ENCODE peak calls at places on chromosomes 7 and 10, in eight cellular contexts. One of them, this sample, is unnamed.

GRCh38 chr10:79382491-79382941 is 35.2 kb downstream of the PPIF start:
- DNase-seq in OCI-LY7: no peak
- DNase-seq in WTC11: no peak
- DNase-seq in IMR-90: no peak
- DNase-seq in fibroblast of the aortic adventitia: no peak
- DNase-seq in brain microvascular endothelial cell: no peak
- DNase-seq in cardiac muscle cell: no peak
- DNase-seq in HFFc6: no peak
- DNase-seq in this sample: no peak

GRCh38 chr7:44394636-44395035 is 69.2 kb upstream of the CAMK2B start:
- DNase-seq in IMR-90: no peak
- DNase-seq in WTC11: no peak
- DNase-seq in cardiac muscle cell: no peak
- DNase-seq in OCI-LY7: no peak
- DNase-seq in brain microvascular endothelial cell: no peak
- DNase-seq in HFFc6: no peak
- DNase-seq in fibroblast of the aortic adventitia: no peak
- DNase-seq in this sample: no peak

GRCh38 chr7:96246972-96247371 is 74.9 kb downstream of the SLC25A13 start:
- DNase-seq in OCI-LY7: no peak
- DNase-seq in fibroblast of the aortic adventitia: no peak
- DNase-seq in IMR-90: no peak
- DNase-seq in HFFc6: no peak
- DNase-seq in brain microvascular endothelial cell: no peak
- DNase-seq in WTC11: no peak
- DNase-seq in cardiac muscle cell: no peak
- DNase-seq in this sample: no peak

GRCh38 chr7:108004220-108005142 is 1.5 kb upstream of the LAMB1 start:
- DNase-seq in IMR-90: peak; percentile 70
- DNase-seq in HFFc6: peak; percentile 54
- DNase-seq in WTC11: peak; percentile 29
- DNase-seq in fibroblast of the aortic adventitia: peak; percentile 77
- DNase-seq in brain microvascular endothelial cell: peak; percentile 48
- DNase-seq in cardiac muscle cell: peak; percentile 90
- DNase-seq in OCI-LY7: no peak
- DNase-seq in this sample: no peak

GRCh38 chr10:119337223-119337622 is 129.9 kb downstream of the GRK5 start:
- DNase-seq in IMR-90: no peak
- DNase-seq in OCI-LY7: no peak
- DNase-seq in HFFc6: no peak
- DNase-seq in fibroblast of the aortic adventitia: no peak
- DNase-seq in brain microvascular endothelial cell: no peak
- DNase-seq in WTC11: no peak
- DNase-seq in cardiac muscle cell: no peak
- DNase-seq in this sample: no peak

GRCh38 chr7:50666124-50666496 is 100.9 kb upstream of the DDC start:
- DNase-seq in brain microvascular endothelial cell: no peak
- DNase-seq in HFFc6: no peak
- DNase-seq in fibroblast of the aortic adventitia: no peak
- DNase-seq in IMR-90: no peak
- DNase-seq in WTC11: no peak
- DNase-seq in cardiac muscle cell: no peak
- DNase-seq in OCI-LY7: no peak
- DNase-seq in this sample: no peak

GRCh38 chr10:16964571-16965241 is 147.5 kb upstream of the RSU1 start:
- DNase-seq in cardiac muscle cell: peak; percentile 39
- DNase-seq in IMR-90: no peak
- DNase-seq in fibroblast of the aortic adventitia: no peak
- DNase-seq in brain microvascular endothelial cell: no peak
- DNase-seq in OCI-LY7: no peak
- DNase-seq in WTC11: no peak
- DNase-seq in HFFc6: no peak
- DNase-seq in this sample: no peak

GRCh38 chr7:82840061-82840460 is 322.6 kb downstream of the PCLO start:
- DNase-seq in OCI-LY7: no peak
- DNase-seq in brain microvascular endothelial cell: no peak
- DNase-seq in IMR-90: no peak
- DNase-seq in fibroblast of the aortic adventitia: no peak
- DNase-seq in cardiac muscle cell: no peak
- DNase-seq in WTC11: no peak
- DNase-seq in HFFc6: no peak
- DNase-seq in this sample: no peak

GRCh38 chr7:63899691-63900393 is 98.8 kb upstream of the ZNF722 start:
- DNase-seq in brain microvascular endothelial cell: no peak
- DNase-seq in cardiac muscle cell: no peak
- DNase-seq in HFFc6: no peak
- DNase-seq in fibroblast of the aortic adventitia: no peak
- DNase-seq in IMR-90: no peak
- DNase-seq in WTC11: no peak
- DNase-seq in OCI-LY7: no peak
- DNase-seq in this sample: no peak

GRCh38 chr10:79400567-79401004 is 44.8 kb downstream of the ZCCHC24 start:
- DNase-seq in OCI-LY7: peak; percentile 51
- DNase-seq in cardiac muscle cell: peak; percentile 57
- DNase-seq in IMR-90: no peak
- DNase-seq in brain microvascular endothelial cell: no peak
- DNase-seq in HFFc6: no peak
- DNase-seq in WTC11: peak; percentile 71
- DNase-seq in fibroblast of the aortic adventitia: no peak
- DNase-seq in this sample: peak; percentile 55

GRCh38 chr7:155796381-155797261 is 15.6 kb downstream of the SHH start:
- DNase-seq in cardiac muscle cell: peak; percentile 57
- DNase-seq in brain microvascular endothelial cell: peak; percentile 18
- DNase-seq in HFFc6: no peak
- DNase-seq in fibroblast of the aortic adventitia: peak; percentile 34
- DNase-seq in OCI-LY7: peak; percentile 44
- DNase-seq in WTC11: peak; percentile 83
- DNase-seq in IMR-90: no peak
- DNase-seq in this sample: peak; percentile 81

GRCh38 chr7:31172071-31172470 is 120.0 kb downstream of the ADCYAP1R1 start:
- DNase-seq in IMR-90: no peak
- DNase-seq in WTC11: no peak
- DNase-seq in fibroblast of the aortic adventitia: no peak
- DNase-seq in brain microvascular endothelial cell: no peak
- DNase-seq in cardiac muscle cell: no peak
- DNase-seq in HFFc6: no peak
- DNase-seq in OCI-LY7: no peak
- DNase-seq in this sample: no peak

GRCh38 chr10:100057948-100058347 is 23.7 kb downstream of the CPN1 start:
- DNase-seq in HFFc6: no peak
- DNase-seq in WTC11: no peak
- DNase-seq in fibroblast of the aortic adventitia: no peak
- DNase-seq in brain microvascular endothelial cell: no peak
- DNase-seq in cardiac muscle cell: no peak
- DNase-seq in OCI-LY7: no peak
- DNase-seq in IMR-90: no peak
- DNase-seq in this sample: no peak

GRCh38 chr7:22860337-22860736 is 37.7 kb upstream of the TOMM7 start:
- DNase-seq in IMR-90: no peak
- DNase-seq in OCI-LY7: no peak
- DNase-seq in HFFc6: no peak
- DNase-seq in WTC11: no peak
- DNase-seq in brain microvascular endothelial cell: no peak
- DNase-seq in fibroblast of the aortic adventitia: peak; percentile 64
- DNase-seq in cardiac muscle cell: no peak
- DNase-seq in this sample: no peak

DNA sequence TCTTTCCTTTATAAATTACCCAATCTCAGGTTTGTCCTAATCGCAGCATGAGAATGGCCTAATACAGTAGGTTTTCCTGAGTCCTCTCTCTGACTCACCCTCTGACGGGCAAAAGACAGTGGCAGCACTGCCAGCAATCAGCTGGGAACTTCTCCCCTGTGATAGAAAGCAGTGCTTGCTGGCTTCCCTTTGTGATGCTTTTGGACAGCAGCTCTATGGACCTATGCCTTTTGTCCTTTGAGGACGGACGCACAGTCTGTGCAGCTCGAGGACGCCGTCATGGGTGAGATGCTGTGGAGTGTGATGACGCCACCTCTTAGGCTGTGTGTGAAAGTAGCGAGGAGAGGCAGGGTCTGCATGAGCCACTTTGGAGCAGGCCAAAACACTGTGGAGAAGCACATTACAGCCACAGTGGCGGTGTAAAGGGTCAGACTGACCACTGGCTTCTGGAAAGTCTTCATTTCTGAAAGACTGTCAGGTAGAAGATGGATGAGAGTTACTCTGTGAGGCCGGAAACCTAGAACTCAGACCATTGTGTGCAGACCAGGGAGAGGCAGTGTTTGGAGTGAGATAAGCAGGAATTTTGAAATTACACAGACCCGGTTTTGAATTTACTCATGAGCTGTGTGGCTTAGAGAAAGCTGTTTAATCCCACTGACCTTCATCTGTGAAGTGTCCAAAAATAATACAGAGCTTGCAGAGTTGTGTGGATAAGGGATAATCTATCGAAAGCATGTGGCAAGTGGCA is 69.0 kb downstream of the KIAA1217 start:
- DNase-seq in OCI-LY7: no peak
- DNase-seq in brain microvascular endothelial cell: no peak
- DNase-seq in HFFc6: no peak
- DNase-seq in cardiac muscle cell: peak; percentile 58
- DNase-seq in fibroblast of the aortic adventitia: peak; percentile 92
- DNase-seq in WTC11: no peak
- DNase-seq in IMR-90: no peak
- DNase-seq in this sample: no peak
- TF ChIP-seq CTCF in OCI-LY7: no peak
- TF ChIP-seq CTCF in brain microvascular endothelial cell: no peak
- TF ChIP-seq CTCF in HFFc6: no peak
- TF ChIP-seq CTCF in cardiac muscle cell: no peak
- TF ChIP-seq CTCF in fibroblast of the aortic adventitia: no peak
- TF ChIP-seq CTCF in WTC11: no peak
- TF ChIP-seq CTCF in IMR-90: no peak
- TF ChIP-seq CTCF in this sample: no peak

DNA sequence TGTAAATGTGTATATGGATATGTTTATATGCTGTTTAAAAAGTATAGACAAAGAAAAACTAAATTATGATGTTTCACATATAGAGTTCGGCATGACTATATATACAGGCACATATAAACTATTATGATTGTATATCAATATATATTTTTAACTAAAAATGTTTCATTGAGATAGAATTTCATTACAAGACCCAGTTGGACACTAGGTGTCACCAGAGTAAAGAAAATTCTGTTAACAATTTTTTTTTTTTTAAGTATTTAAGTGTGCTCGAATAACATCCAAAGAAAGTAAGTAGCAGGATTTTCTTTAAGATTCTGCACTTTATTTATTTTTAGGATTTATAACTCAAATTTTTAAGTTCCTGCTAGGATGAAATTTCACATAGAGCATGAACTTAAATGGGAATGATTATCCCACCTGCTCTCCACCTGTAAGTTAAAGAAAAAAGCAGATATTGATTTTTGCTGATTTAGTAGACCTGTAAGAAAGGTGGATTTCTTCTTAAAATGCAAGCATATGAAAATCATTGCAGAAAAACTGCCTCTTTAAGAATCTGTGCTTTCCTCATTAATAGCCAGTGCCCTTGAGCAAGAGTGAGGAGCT is 961.5 kb downstream of the PCDH15 start:
- DNase-seq in fibroblast of the aortic adventitia: peak; percentile 19
- DNase-seq in cardiac muscle cell: peak; percentile 48
- DNase-seq in WTC11: no peak
- DNase-seq in IMR-90: peak; percentile 15
- DNase-seq in OCI-LY7: peak; percentile 4
- DNase-seq in HFFc6: no peak
- DNase-seq in brain microvascular endothelial cell: no peak
- DNase-seq in this sample: no peak
- TF ChIP-seq CTCF in fibroblast of the aortic adventitia: peak; percentile 23
- TF ChIP-seq CTCF in cardiac muscle cell: peak; percentile 41
- TF ChIP-seq CTCF in WTC11: peak; percentile 21
- TF ChIP-seq CTCF in IMR-90: peak; percentile 42
- TF ChIP-seq CTCF in OCI-LY7: peak; percentile 77
- TF ChIP-seq CTCF in HFFc6: peak; percentile 74
- TF ChIP-seq CTCF in brain microvascular endothelial cell: peak; percentile 33
- TF ChIP-seq CTCF in this sample: peak; percentile 75

GRCh38 chr7:149027560-149028345 is 552 bp downstream of the PDIA4 start:
- DNase-seq in brain microvascular endothelial cell: no peak
- DNase-seq in fibroblast of the aortic adventitia: peak; percentile 51
- DNase-seq in HFFc6: peak; percentile 9
- DNase-seq in WTC11: no peak
- DNase-seq in OCI-LY7: peak; percentile 18
- DNase-seq in cardiac muscle cell: peak; percentile 38
- DNase-seq in IMR-90: peak; percentile 41
- DNase-seq in this sample: no peak

GRCh38 chr7:149023662-149024061 is 4.6 kb downstream of the PDIA4 start:
- DNase-seq in brain microvascular endothelial cell: no peak
- DNase-seq in IMR-90: no peak
- DNase-seq in OCI-LY7: no peak
- DNase-seq in fibroblast of the aortic adventitia: no peak
- DNase-seq in WTC11: no peak
- DNase-seq in cardiac muscle cell: no peak
- DNase-seq in HFFc6: no peak
- DNase-seq in this sample: no peak

GRCh38 chr7:149031353-149031910 is 3.1 kb upstream of the PDIA4 start:
- DNase-seq in brain microvascular endothelial cell: no peak
- DNase-seq in OCI-LY7: no peak
- DNase-seq in HFFc6: no peak
- DNase-seq in WTC11: no peak
- DNase-seq in IMR-90: no peak
- DNase-seq in fibroblast of the aortic adventitia: no peak
- DNase-seq in cardiac muscle cell: no peak
- DNase-seq in this sample: no peak

GRCh38 chr7:149027055-149027454 is 1.2 kb downstream of the PDIA4 start:
- DNase-seq in WTC11: no peak
- DNase-seq in brain microvascular endothelial cell: no peak
- DNase-seq in cardiac muscle cell: no peak
- DNase-seq in fibroblast of the aortic adventitia: peak; percentile 27
- DNase-seq in HFFc6: no peak
- DNase-seq in IMR-90: no peak
- DNase-seq in OCI-LY7: peak; percentile 57
- DNase-seq in this sample: no peak

GRCh38 chr7:149028346-149029109 is at the start of gene PDIA4:
- DNase-seq in IMR-90: peak; percentile 99
- DNase-seq in WTC11: peak; percentile 100
- DNase-seq in fibroblast of the aortic adventitia: peak; percentile 99
- DNase-seq in brain microvascular endothelial cell: peak; percentile 99
- DNase-seq in HFFc6: peak; percentile 99
- DNase-seq in cardiac muscle cell: peak; percentile 100
- DNase-seq in OCI-LY7: peak; percentile 98
- DNase-seq in this sample: peak; percentile 99
- TF ChIP-seq CTCF in IMR-90: peak; percentile 34
- TF ChIP-seq CTCF in WTC11: no peak
- TF ChIP-seq CTCF in fibroblast of the aortic adventitia: peak; percentile 30
- TF ChIP-seq CTCF in brain microvascular endothelial cell: peak; percentile 41
- TF ChIP-seq CTCF in HFFc6: peak; percentile 46
- TF ChIP-seq CTCF in cardiac muscle cell: peak; percentile 13
- TF ChIP-seq CTCF in OCI-LY7: no peak
- TF ChIP-seq CTCF in this sample: peak; percentile 47

DNA sequence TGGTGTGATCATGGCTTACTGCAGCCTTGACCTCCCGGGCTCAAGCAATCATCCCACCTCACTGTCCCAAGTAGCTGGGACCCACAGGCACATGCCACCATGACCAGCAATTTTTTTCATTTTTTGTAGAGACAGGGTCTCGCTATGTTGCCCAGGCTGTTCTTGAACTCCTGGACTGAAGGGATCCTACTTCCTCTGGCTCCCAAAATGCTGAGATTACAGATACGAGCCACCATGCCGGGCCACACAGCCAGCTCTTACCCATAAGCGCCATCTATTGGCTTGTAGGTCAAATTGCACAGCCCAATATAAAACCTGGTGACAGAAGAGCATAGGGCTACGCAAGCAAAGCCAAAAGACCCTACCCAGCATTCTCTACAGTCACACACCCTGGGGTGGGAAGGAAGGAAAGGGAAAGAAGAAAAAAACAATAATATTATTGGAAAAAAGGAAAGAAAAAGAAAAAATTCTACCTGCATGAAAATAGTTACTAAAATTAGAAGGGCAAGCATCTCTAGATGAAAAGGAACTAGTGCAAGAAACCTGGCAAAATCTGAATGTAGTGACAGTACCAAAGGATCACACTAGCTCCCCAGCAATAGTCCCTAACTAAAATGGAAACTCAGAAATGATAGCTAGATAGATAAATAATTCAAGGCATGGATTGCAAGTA is 29.4 kb upstream of the AMPH start:
- DNase-seq in OCI-LY7: peak; percentile 44
- DNase-seq in cardiac muscle cell: peak; percentile 74
- DNase-seq in WTC11: peak; percentile 37
- DNase-seq in HFFc6: peak; percentile 52
- DNase-seq in fibroblast of the aortic adventitia: peak; percentile 51
- DNase-seq in IMR-90: peak; percentile 56
- DNase-seq in brain microvascular endothelial cell: peak; percentile 33
- DNase-seq in this sample: peak; percentile 17
- TF ChIP-seq CTCF in OCI-LY7: peak; percentile 84
- TF ChIP-seq CTCF in cardiac muscle cell: peak; percentile 88
- TF ChIP-seq CTCF in WTC11: peak; percentile 77
- TF ChIP-seq CTCF in HFFc6: peak; percentile 85
- TF ChIP-seq CTCF in fibroblast of the aortic adventitia: peak; percentile 77
- TF ChIP-seq CTCF in IMR-90: peak; percentile 83
- TF ChIP-seq CTCF in brain microvascular endothelial cell: peak; percentile 88
- TF ChIP-seq CTCF in this sample: peak; percentile 74

This sample was measured in neural crest cell.